ENCODE peak calls at places on chromosomes 4 and X, in nine cellular contexts. G is smooth muscle cell of the brain vasculature; J is IMR-90; R is neural crest cell; T is H9; B is EL; E is iPS DF 19.7; H is CD4-positive, alpha-beta memory T cell; M is lower leg skin. K is an unnamed sample.

GRCh38 chr4:71004281-71004851 is 10.9 kb downstream of the DCK start:
- DNase-seq in T (peak), E (no peak), G (no peak), H (peak), R (no peak), B (no peak), M (no peak), J (no peak), K (no peak)

GRCh38 chrX:54043696-54044125 is 562 bp downstream of the PHF8 start:
- DNase-seq in B (peak), R (no peak), H (peak), G (no peak), J (peak), M (no peak), E (no peak), T (peak), K (no peak)

GRCh38 chr4:84324850-84325249 is 174.2 kb downstream of the NKX6-1 start:
- DNase-seq in B (no peak), E (no peak), J (no peak), T (no peak), H (no peak), M (no peak), G (no peak), R (peak), K (no peak)

GRCh38 chr4:185587444-185588161 is 52.3 kb upstream of the PDLIM3 start:
- DNase-seq in E (peak), T (peak), B (no peak), M (peak), H (peak), R (peak), G (no peak), J (peak), K (no peak)

GRCh38 chr4:174521800-174522182 is 497 bp downstream of the HPGD start:
- DNase-seq in G (no peak), J (no peak), H (peak), R (peak), E (no peak), T (peak), M (no peak), B (no peak), K (no peak)

GRCh38 chr4:36285784-36286480 is 4.5 kb downstream of the DTHD1 start:
- DNase-seq in B (no peak), T (no peak), G (no peak), R (no peak), E (no peak), M (no peak), J (no peak), H (peak), K (no peak)

GRCh38 chrX:148530464-148531077 is 30.2 kb downstream of the AFF2 start:
- DNase-seq in B (no peak), M (no peak), E (no peak), G (no peak), T (no peak), R (peak), J (peak), H (no peak), K (peak)

GRCh38 chrX:129984196-129984962 is 1.9 kb downstream of the BCORL1 start:
- DNase-seq in H (peak), T (peak), M (peak), R (peak), G (no peak), J (no peak), E (no peak), B (peak), K (no peak)

GRCh38 chr4:997375-998071 is 4.3 kb upstream of the SLC26A1 start:
- DNase-seq in R (no peak), E (no peak), J (no peak), T (no peak), B (no peak), G (no peak), H (peak), M (no peak), K (no peak)

GRCh38 chr4:84218002-84218401 is 281.1 kb downstream of the NKX6-1 start:
- DNase-seq in H (no peak), R (peak), E (no peak), T (peak), J (no peak), G (no peak), M (no peak), B (no peak), K (no peak)

GRCh38 chr4:3773552-3774001 is 7.4 kb downstream of the ADRA2C start:
- DNase-seq in M (no peak), R (no peak), E (no peak), B (no peak), H (no peak), J (no peak), T (no peak), G (no peak), K (no peak)

GRCh38 chr4:9919047-9919446 is 102.2 kb downstream of the SLC2A9 start:
- DNase-seq in E (no peak), R (no peak), M (peak), J (no peak), B (no peak), T (peak), G (no peak), H (no peak), K (no peak)

GRCh38 chrX:34379891-34380290 is 247.8 kb upstream of the FAM47A start:
- DNase-seq in T (no peak), B (peak), E (no peak), M (no peak), R (no peak), J (no peak), G (no peak), H (no peak), K (peak)

GRCh38 chr4:15037923-15038541 is 35.8 kb downstream of the CPEB2 start:
- DNase-seq in G (no peak), E (no peak), M (no peak), H (no peak), T (no peak), J (peak), R (no peak), B (peak), K (no peak)

GRCh38 chr4:4524364-4524763 is 17.5 kb downstream of the STX18 start:
- DNase-seq in B (peak), T (peak), H (peak), J (peak), G (no peak), M (no peak), E (no peak), R (no peak), K (no peak)

GRCh38 chrX:110204986-110205385 is 112.9 kb downstream of the AMMECR1 start:
- DNase-seq in T (no peak), R (no peak), B (peak), E (no peak), G (no peak), H (no peak), M (no peak), J (peak), K (peak)

GRCh38 chr4:48197643-48198237 is 63.7 kb upstream of the TXK start:
- DNase-seq in G (no peak), H (no peak), E (no peak), R (no peak), M (no peak), B (no peak), T (no peak), J (no peak), K (no peak)

GRCh38 chr4:159117968-159118367 is 15.1 kb downstream of the RAPGEF2 start:
- DNase-seq in B (no peak), E (no peak), M (no peak), R (no peak), H (no peak), J (no peak), G (no peak), T (no peak), K (no peak)

GRCh38 chr4:82529322-82529721 is 32.5 kb downstream of the TMEM150C start:
- DNase-seq in T (no peak), R (no peak), M (no peak), B (no peak), G (no peak), E (no peak), J (no peak), H (no peak), K (no peak)

GRCh38 chrX:39855748-39856129 is 242.0 kb downstream of the BCOR start:
- DNase-seq in G (no peak), M (no peak), H (peak), R (no peak), E (no peak), J (peak), B (peak), T (peak), K (peak)

GRCh38 chrX:12956704-12957541 is 18.0 kb upstream of the TMSB4X start:
- DNase-seq in T (no peak), E (no peak), G (no peak), H (peak), R (no peak), M (peak), J (peak), B (peak), K (peak)

GRCh38 chrX:103628386-103629290 is at the start of gene TCEAL1:
- DNase-seq in H (peak), T (peak), R (peak), M (peak), J (peak), E (no peak), B (peak), G (no peak), K (peak)

GRCh38 chrX:55640854-55641253 is 17.7 kb downstream of the FOXR2 start:
- DNase-seq in H (no peak), E (no peak), T (no peak), B (no peak), M (no peak), J (no peak), G (no peak), R (no peak), K (no peak)

GRCh38 chr4:32488690-32489089 is 1768.5 kb downstream of the PCDH7 start:
- DNase-seq in M (no peak), R (no peak), T (no peak), J (no peak), G (no peak), H (no peak), B (no peak), E (no peak), K (peak)

GRCh38 chrX:46844913-46845312 is 8.1 kb downstream of the RP2 start:
- DNase-seq in G (no peak), H (no peak), M (no peak), T (no peak), J (no peak), B (no peak), E (no peak), R (no peak), K (no peak)

GRCh38 chr4:46937493-46937892 is 28.4 kb upstream of the COX7B2 start:
- DNase-seq in R (no peak), B (no peak), G (no peak), M (no peak), T (no peak), J (no peak), E (no peak), H (no peak), K (peak)

GRCh38 chr4:183873389-183874185 is 31.5 kb upstream of the STOX2 start:
- DNase-seq in E (no peak), T (no peak), R (no peak), H (no peak), J (no peak), G (no peak), M (no peak), B (no peak), K (no peak)

GRCh38 chr4:30005995-30006394 is 714.2 kb upstream of the PCDH7 start:
- DNase-seq in G (no peak), H (no peak), R (no peak), T (no peak), J (no peak), E (no peak), B (no peak), M (no peak), K (no peak)

GRCh38 chr4:53767503-53767902 is 176.2 kb upstream of the LNX1 start:
- DNase-seq in R (no peak), J (no peak), G (no peak), B (peak), T (no peak), H (no peak), E (no peak), M (no peak), K (peak)

GRCh38 chrX:17689971-17690409 is 47.3 kb upstream of the SCML1 start:
- DNase-seq in R (peak), G (peak), J (peak), E (no peak), H (peak), B (peak), M (no peak), T (no peak), K (peak)

GRCh38 chr4:110878992-110879391 is 256.1 kb upstream of the PITX2 start:
- DNase-seq in B (no peak), J (no peak), H (no peak), E (no peak), T (no peak), M (no peak), R (no peak), G (no peak), K (no peak)

GRCh38 chr4:8021796-8022195 is 82.1 kb upstream of the AFAP1 start:
- DNase-seq in T (no peak), M (no peak), R (no peak), B (no peak), G (no peak), J (no peak), H (no peak), E (no peak), K (no peak)

GRCh38 chrX:109360301-109360700 is 121.6 kb downstream of the GUCY2F start:
- DNase-seq in B (peak), M (no peak), E (no peak), J (no peak), R (no peak), H (no peak), T (no peak), G (no peak), K (no peak)

GRCh38 chrX:13167444-13168207 is 123.2 kb upstream of the FAM9C start:
- DNase-seq in E (no peak), G (no peak), R (no peak), B (no peak), M (no peak), T (no peak), J (peak), H (peak), K (peak)

GRCh38 chrX:151870603-151871002 is 42.1 kb upstream of the MAGEA4 start:
- DNase-seq in T (no peak), G (peak), B (peak), H (no peak), M (no peak), J (peak), R (no peak), E (no peak), K (peak)

GRCh38 chr4:37682701-37683401 is 3.3 kb downstream of the RELL1 start:
- DNase-seq in J (no peak), T (no peak), B (peak), M (no peak), E (no peak), H (no peak), G (no peak), R (no peak), K (no peak)

GRCh38 chr4:64718091-64718490 is 308.8 kb upstream of the TECRL start:
- DNase-seq in M (no peak), R (no peak), T (no peak), H (no peak), J (no peak), G (no peak), E (no peak), B (peak), K (no peak)

GRCh38 chrX:1394731-1395501 is 3.0 kb upstream of the SLC25A6 start:
- DNase-seq in J (no peak), R (no peak), M (peak), T (no peak), G (no peak), H (no peak), E (no peak), B (no peak), K (no peak)

K was measured in cardiac fibroblast.